ENCODE peak calls at places on chromosomes 1 and 21, in seven cellular contexts. P is cardiac fibroblast, K is fibroblast of pulmonary artery, J is fibroblast of the aortic adventitia, L is thoracic aorta, N is iPS DF 6.9, B is GM12878. S is an unnamed sample.

GRCh38 chr1:155017021-155017945 is 14.7 kb downstream of the ZBTB7B start:
- DNase-seq in P (peak), K (peak), J (peak), L (peak), N (peak), B (peak), S (peak)

GRCh38 chr1:35560256-35561225 is 2.9 kb downstream of the NCDN start:
- DNase-seq in P (no peak), K (no peak), J (no peak), L (no peak), N (no peak), B (no peak), S (peak)

GRCh38 chr1:171218661-171219060 is 29.6 kb upstream of the FMO1 start:
- DNase-seq in P (peak), K (peak), J (no peak), L (no peak), N (no peak), B (no peak), S (no peak)

GRCh38 chr1:62676606-62677356 is 11.4 kb downstream of the DOCK7 start:
- DNase-seq in P (peak), K (peak), J (peak), L (no peak), N (no peak), B (no peak), S (no peak)

GRCh38 chr1:11068556-11069232 is 8.9 kb upstream of the SRM start:
- DNase-seq in P (no peak), K (no peak), J (no peak), L (no peak), N (no peak), B (no peak), S (no peak)

GRCh38 chr1:14108356-14109275 is 408.6 kb downstream of the PRDM2 start:
- DNase-seq in P (no peak), K (no peak), J (no peak), L (no peak), N (no peak), B (no peak), S (no peak)

GRCh38 chr21:41302976-41303375 is 13.6 kb upstream of the FAM3B start:
- DNase-seq in P (peak), K (no peak), J (no peak), L (no peak), N (no peak), B (no peak), S (no peak)

GRCh38 chr1:119188926-119189325 is 48.5 kb upstream of the WARS2 start:
- DNase-seq in P (peak), K (peak), J (peak), L (no peak), N (no peak), B (no peak), S (no peak)

GRCh38 chr1:246110343-246111219 is 396.5 kb downstream of the SMYD3 start:
- DNase-seq in P (peak), K (peak), J (no peak), L (no peak), N (no peak), B (no peak), S (no peak)

GRCh38 chr1:180295999-180296398 is 65.9 kb downstream of the LHX4 start:
- DNase-seq in P (no peak), K (no peak), J (no peak), L (no peak), N (no peak), B (no peak), S (no peak)

GRCh38 chr1:227886993-227887696 is 60.6 kb downstream of the WNT9A start:
- DNase-seq in P (peak), K (peak), J (peak), L (no peak), N (no peak), B (no peak), S (peak)

GRCh38 chr1:84720275-84720780 is 30.1 kb upstream of the SSX2IP start:
- DNase-seq in P (no peak), K (no peak), J (no peak), L (no peak), N (no peak), B (peak), S (no peak)

GRCh38 chr1:93874025-93874651 is 4.9 kb downstream of the DNTTIP2 start:
- DNase-seq in P (peak), K (peak), J (peak), L (no peak), N (no peak), B (no peak), S (peak)

GRCh38 chr1:44640178-44640865 is 34.0 kb downstream of the TMEM53 start:
- DNase-seq in P (no peak), K (no peak), J (no peak), L (no peak), N (no peak), B (no peak), S (no peak)

GRCh38 chr1:196660912-196661311 is 9.1 kb downstream of the CFH start:
- DNase-seq in P (peak), K (peak), J (peak), L (no peak), N (no peak), B (no peak), S (peak)
- H3K4me3 ChIP-seq in P (no peak), K (peak), J (peak), L (peak), N (no peak), B (no peak), S (no peak)

DNA sequence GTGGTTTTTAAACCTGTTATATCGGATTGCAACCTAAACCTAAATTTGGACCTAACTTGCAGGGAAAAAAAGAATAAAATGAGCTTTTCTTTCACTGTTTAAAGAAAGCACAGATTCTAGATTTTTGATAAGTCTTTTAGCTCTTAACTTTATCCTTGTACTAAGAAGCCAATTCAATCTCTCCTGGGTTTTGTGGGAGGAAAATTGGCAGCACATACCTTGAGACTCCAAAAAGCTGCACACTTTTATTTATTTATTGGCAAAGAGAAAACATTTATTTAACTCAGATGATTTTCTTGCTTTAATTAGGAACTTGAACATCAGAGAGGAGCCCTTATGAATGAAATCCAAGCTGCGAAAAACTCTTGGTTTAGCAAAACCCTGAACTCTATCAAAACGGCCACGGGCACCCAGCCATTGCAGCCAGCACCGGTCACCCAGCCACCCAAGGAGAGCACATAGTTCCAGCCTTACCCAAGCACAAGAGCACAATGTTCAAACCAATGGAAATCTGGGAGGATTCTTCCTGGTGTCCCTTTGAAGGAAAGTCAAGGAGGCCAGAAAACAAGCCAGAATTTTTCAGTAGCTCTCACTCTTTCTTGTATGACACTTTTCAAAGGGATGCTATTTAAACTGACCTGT is 10.1 kb upstream of the CACYBP start:
- DNase-seq in P (no peak), K (no peak), J (no peak), L (no peak), N (no peak), B (no peak), S (no peak)
- H3K4me3 ChIP-seq in P (no peak), K (no peak), J (no peak), L (peak), N (no peak), B (peak), S (no peak)

GRCh38 chr1:110872745-110873435 is at the start of gene CD53:
- DNase-seq in P (no peak), K (no peak), J (no peak), L (no peak), N (no peak), B (peak), S (no peak)

GRCh38 chr1:110873856-110874255 is 908 bp downstream of the CD53 start:
- DNase-seq in P (no peak), K (no peak), J (no peak), L (no peak), N (no peak), B (no peak), S (no peak)

GRCh38 chr1:110875216-110875731 is 2.3 kb downstream of the CD53 start:
- DNase-seq in P (peak), K (no peak), J (no peak), L (no peak), N (no peak), B (peak), S (no peak)

GRCh38 chr1:110872366-110872744 is 593 bp upstream of the CD53 start:
- DNase-seq in P (no peak), K (no peak), J (no peak), L (no peak), N (no peak), B (peak), S (no peak)

DNA sequence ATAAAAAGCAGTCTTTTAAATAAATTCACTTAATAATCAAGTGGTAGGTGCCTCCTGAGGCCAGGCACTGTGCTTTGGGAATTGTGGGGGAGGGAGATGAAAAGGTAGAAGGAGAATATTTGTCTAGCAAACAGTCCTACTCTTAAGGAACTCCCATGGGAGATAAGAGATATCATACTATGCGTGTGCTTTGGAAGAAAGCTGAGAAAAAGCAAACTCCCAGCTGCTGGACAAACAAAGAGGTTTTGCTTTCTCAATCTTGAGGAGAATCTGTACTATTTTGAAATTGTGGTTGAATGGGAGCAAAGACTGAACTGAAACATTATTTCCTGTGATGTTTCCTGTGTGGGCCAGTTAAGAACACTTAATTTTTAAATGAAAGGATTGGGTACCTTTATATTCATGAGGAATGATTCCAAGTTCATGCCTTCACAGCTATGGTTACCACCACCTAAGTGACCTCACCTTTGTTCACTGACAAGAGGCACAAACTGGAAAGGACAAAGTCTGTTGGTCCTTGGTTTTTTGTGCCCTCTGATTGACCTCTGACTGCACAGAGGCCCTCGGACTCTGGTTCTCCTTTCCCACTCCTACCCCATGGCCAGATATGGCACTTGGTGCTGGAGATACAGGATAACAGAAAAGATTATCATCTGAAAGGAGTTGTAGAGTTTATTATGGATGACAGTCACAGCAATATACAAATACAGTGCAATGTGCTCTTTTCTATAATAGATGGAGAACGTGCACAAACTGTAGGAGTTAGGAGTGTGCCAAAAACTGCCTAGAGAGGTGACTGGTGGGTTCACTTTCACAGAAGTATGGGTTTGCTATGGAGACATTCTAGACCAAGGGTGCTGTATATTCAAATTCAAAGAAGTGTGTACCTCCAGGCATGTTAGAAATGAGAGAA is 1.6 kb downstream of the CD53 start:
- DNase-seq in P (peak), K (peak), J (no peak), L (no peak), N (no peak), B (no peak), S (no peak)
- H3K4me3 ChIP-seq in P (no peak), K (no peak), J (no peak), L (peak), N (no peak), B (peak), S (no peak)

DNA sequence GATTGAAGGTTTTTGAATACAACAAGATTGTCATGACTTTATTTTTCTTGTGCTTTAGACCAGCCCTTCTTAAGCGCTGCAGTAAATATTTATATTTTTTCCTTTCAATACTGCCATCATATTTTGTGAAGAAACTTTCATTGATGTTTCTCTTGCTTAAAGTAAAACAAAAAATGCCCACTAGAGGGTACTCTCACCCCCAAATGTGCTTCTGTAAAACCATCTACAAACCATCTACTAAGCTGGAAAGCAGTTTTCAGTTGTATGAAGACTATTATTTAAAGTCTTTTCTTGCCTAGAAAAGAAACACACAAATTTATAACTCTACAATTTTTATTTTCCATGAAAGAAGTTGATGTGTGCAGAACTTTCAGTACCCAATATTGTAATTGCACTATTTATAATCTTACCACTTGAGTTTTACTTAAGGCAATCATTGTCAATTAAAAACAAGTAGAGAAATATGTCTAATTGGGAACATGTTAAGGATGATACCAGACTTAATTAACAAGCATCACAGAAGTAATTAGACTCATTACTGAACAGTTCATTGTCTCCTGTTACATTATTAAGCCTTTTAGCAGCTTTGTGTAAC is 10.7 kb downstream of the LEPR start:
- DNase-seq in P (peak), K (peak), J (peak), L (no peak), N (no peak), B (no peak), S (no peak)
- H3K4me3 ChIP-seq in P (no peak), K (no peak), J (no peak), L (no peak), N (no peak), B (no peak), S (no peak)

DNA sequence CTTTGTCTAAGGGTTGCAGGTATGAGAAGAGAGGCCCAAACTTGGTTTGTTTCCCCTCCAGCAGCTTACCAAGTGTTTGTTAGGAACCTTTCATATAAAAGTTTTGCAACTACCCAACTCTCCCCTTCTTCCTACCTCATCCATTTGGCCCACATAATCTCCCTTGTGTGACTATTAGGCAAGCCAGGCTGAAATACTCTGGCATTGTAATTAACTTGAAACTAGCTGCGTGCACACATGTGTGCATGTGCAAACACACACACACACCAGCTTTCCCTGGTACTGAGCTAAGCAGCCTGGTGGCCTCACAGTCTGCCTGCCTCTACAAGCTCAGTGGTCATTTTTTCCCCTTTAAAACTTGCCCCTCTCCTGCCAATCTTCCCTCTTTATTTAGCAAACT is 161.2 kb upstream of the CAMK1G start:
- DNase-seq in P (no peak), K (no peak), J (peak), L (no peak), N (no peak), B (no peak), S (no peak)
- H3K4me3 ChIP-seq in P (no peak), K (no peak), J (no peak), L (no peak), N (no peak), B (no peak), S (no peak)

GRCh38 chr1:239725371-239725770 is 339.0 kb downstream of the CHRM3 start:
- DNase-seq in P (no peak), K (no peak), J (no peak), L (no peak), N (no peak), B (no peak), S (no peak)

GRCh38 chr1:239723821-239724367 is 337.5 kb downstream of the CHRM3 start:
- DNase-seq in P (no peak), K (no peak), J (no peak), L (no peak), N (no peak), B (no peak), S (no peak)

GRCh38 chr1:239718997-239719628 is 332.7 kb downstream of the CHRM3 start:
- DNase-seq in P (no peak), K (no peak), J (no peak), L (no peak), N (no peak), B (no peak), S (no peak)

GRCh38 chr1:239719642-239720258 is 333.4 kb downstream of the CHRM3 start:
- DNase-seq in P (no peak), K (no peak), J (no peak), L (no peak), N (no peak), B (no peak), S (no peak)

GRCh38 chr1:239722080-239722479 is 335.7 kb downstream of the CHRM3 start:
- DNase-seq in P (no peak), K (no peak), J (no peak), L (no peak), N (no peak), B (no peak), S (no peak)
- H3K4me3 ChIP-seq in P (no peak), K (no peak), J (no peak), L (no peak), N (no peak), B (no peak), S (no peak)

GRCh38 chr1:201282931-201283829 is at the start of gene PKP1:
- DNase-seq in P (no peak), K (no peak), J (no peak), L (no peak), N (no peak), B (no peak), S (peak)
- H3K4me3 ChIP-seq in P (no peak), K (no peak), J (peak), L (peak), N (no peak), B (no peak), S (peak)